ENCODE peak calls at places on chromosomes 13 and 19, in eight cellular contexts. One of them, this sample, is unnamed.

GRCh38 chr13:107576430-107576829 is 638.9 kb downstream of the LIG4 start:
- DNase-seq in body of pancreas: no peak
- DNase-seq in heart left ventricle: no peak
- DNase-seq in transverse colon: no peak
- DNase-seq in suprapubic skin: no peak
- DNase-seq in spleen: no peak
- DNase-seq in IMR-90: peak; percentile 35
- DNase-seq in A549: no peak
- DNase-seq in this sample: no peak

GRCh38 chr19:45809643-45810159 is 5.4 kb downstream of the RSPH6A start:
- DNase-seq in body of pancreas: no peak
- DNase-seq in heart left ventricle: no peak
- DNase-seq in transverse colon: no peak
- DNase-seq in suprapubic skin: no peak
- DNase-seq in spleen: no peak
- DNase-seq in IMR-90: peak; percentile 83
- DNase-seq in A549: no peak
- DNase-seq in this sample: no peak

GRCh38 chr13:75186384-75186783 is 295.6 kb downstream of the TBC1D4 start:
- DNase-seq in body of pancreas: no peak
- DNase-seq in heart left ventricle: no peak
- DNase-seq in transverse colon: no peak
- DNase-seq in suprapubic skin: no peak
- DNase-seq in spleen: no peak
- DNase-seq in IMR-90: no peak
- DNase-seq in A549: no peak
- DNase-seq in this sample: no peak

GRCh38 chr13:23995283-23996073 is 98.2 kb upstream of the C1QTNF9B start:
- DNase-seq in body of pancreas: no peak
- DNase-seq in heart left ventricle: no peak
- DNase-seq in transverse colon: no peak
- DNase-seq in suprapubic skin: no peak
- DNase-seq in spleen: no peak
- DNase-seq in IMR-90: no peak
- DNase-seq in A549: no peak
- DNase-seq in this sample: no peak

GRCh38 chr19:2973229-2973628 is 4.1 kb upstream of the TLE6 start:
- DNase-seq in body of pancreas: no peak
- DNase-seq in heart left ventricle: peak; percentile 75
- DNase-seq in transverse colon: no peak
- DNase-seq in suprapubic skin: peak; percentile 88
- DNase-seq in spleen: no peak
- DNase-seq in IMR-90: no peak
- DNase-seq in A549: no peak
- DNase-seq in this sample: no peak

GRCh38 chr13:53758946-53759345 is 730.3 kb downstream of the OLFM4 start:
- DNase-seq in body of pancreas: no peak
- DNase-seq in heart left ventricle: no peak
- DNase-seq in transverse colon: no peak
- DNase-seq in suprapubic skin: no peak
- DNase-seq in spleen: no peak
- DNase-seq in IMR-90: no peak
- DNase-seq in A549: no peak
- DNase-seq in this sample: no peak

GRCh38 chr13:68009546-68009945 is 779.4 kb upstream of the PCDH9 start:
- DNase-seq in body of pancreas: no peak
- DNase-seq in heart left ventricle: no peak
- DNase-seq in transverse colon: no peak
- DNase-seq in suprapubic skin: no peak
- DNase-seq in spleen: no peak
- DNase-seq in IMR-90: no peak
- DNase-seq in A549: no peak
- DNase-seq in this sample: no peak

GRCh38 chr13:30991922-30992321 is 59.5 kb downstream of the TEX26 start:
- DNase-seq in body of pancreas: no peak
- DNase-seq in heart left ventricle: no peak
- DNase-seq in transverse colon: no peak
- DNase-seq in suprapubic skin: no peak
- DNase-seq in spleen: no peak
- DNase-seq in IMR-90: no peak
- DNase-seq in A549: no peak
- DNase-seq in this sample: no peak

GRCh38 chr19:46981296-46981695 is 38.3 kb upstream of the NPAS1 start:
- DNase-seq in body of pancreas: no peak
- DNase-seq in heart left ventricle: no peak
- DNase-seq in transverse colon: no peak
- DNase-seq in suprapubic skin: no peak
- DNase-seq in spleen: no peak
- DNase-seq in IMR-90: no peak
- DNase-seq in A549: no peak
- DNase-seq in this sample: no peak

GRCh38 chr19:4446801-4447200 is 10.8 kb downstream of the UBXN6 start:
- DNase-seq in body of pancreas: no peak
- DNase-seq in heart left ventricle: no peak
- DNase-seq in transverse colon: no peak
- DNase-seq in suprapubic skin: no peak
- DNase-seq in spleen: no peak
- DNase-seq in IMR-90: no peak
- DNase-seq in A549: no peak
- DNase-seq in this sample: no peak

GRCh38 chr19:30090476-30090875 is 148.4 kb downstream of the URI1 start:
- DNase-seq in body of pancreas: no peak
- DNase-seq in heart left ventricle: peak; percentile 51
- DNase-seq in transverse colon: no peak
- DNase-seq in suprapubic skin: no peak
- DNase-seq in spleen: peak; percentile 70
- DNase-seq in IMR-90: no peak
- DNase-seq in A549: no peak
- DNase-seq in this sample: no peak

GRCh38 chr13:110410000-110410399 is 102.9 kb downstream of the COL4A2 start:
- DNase-seq in body of pancreas: no peak
- DNase-seq in heart left ventricle: no peak
- DNase-seq in transverse colon: no peak
- DNase-seq in suprapubic skin: no peak
- DNase-seq in spleen: no peak
- DNase-seq in IMR-90: no peak
- DNase-seq in A549: no peak
- DNase-seq in this sample: no peak

GRCh38 chr13:38575427-38575826 is 111.5 kb upstream of the FREM2 start:
- DNase-seq in body of pancreas: no peak
- DNase-seq in heart left ventricle: no peak
- DNase-seq in transverse colon: no peak
- DNase-seq in suprapubic skin: no peak
- DNase-seq in spleen: no peak
- DNase-seq in IMR-90: no peak
- DNase-seq in A549: no peak
- DNase-seq in this sample: no peak

GRCh38 chr13:41019027-41019487 is at the start of gene ELF1:
- DNase-seq in body of pancreas: peak; percentile 74
- DNase-seq in heart left ventricle: no peak
- DNase-seq in transverse colon: peak; percentile 76
- DNase-seq in suprapubic skin: no peak
- DNase-seq in spleen: peak; percentile 83
- DNase-seq in IMR-90: peak; percentile 52
- DNase-seq in A549: peak; percentile 50
- DNase-seq in this sample: peak; percentile 28

GRCh38 chr19:48836089-48837017 is at the start of gene HSD17B14:
- DNase-seq in body of pancreas: peak; percentile 23
- DNase-seq in heart left ventricle: no peak
- DNase-seq in transverse colon: peak; percentile 23
- DNase-seq in suprapubic skin: peak; percentile 74
- DNase-seq in spleen: no peak
- DNase-seq in IMR-90: no peak
- DNase-seq in A549: no peak
- DNase-seq in this sample: no peak

GRCh38 chr13:41548870-41549269 is 91.5 kb downstream of the RGCC start:
- DNase-seq in body of pancreas: no peak
- DNase-seq in heart left ventricle: no peak
- DNase-seq in transverse colon: no peak
- DNase-seq in suprapubic skin: no peak
- DNase-seq in spleen: no peak
- DNase-seq in IMR-90: no peak
- DNase-seq in A549: no peak
- DNase-seq in this sample: no peak

GRCh38 chr13:75425216-75426009 is 56.6 kb downstream of the TBC1D4 start:
- DNase-seq in body of pancreas: no peak
- DNase-seq in heart left ventricle: no peak
- DNase-seq in transverse colon: no peak
- DNase-seq in suprapubic skin: no peak
- DNase-seq in spleen: no peak
- DNase-seq in IMR-90: no peak
- DNase-seq in A549: no peak
- DNase-seq in this sample: no peak

GRCh38 chr19:40443131-40443929 is 805 bp downstream of the SERTAD3 start:
- DNase-seq in body of pancreas: peak; percentile 100
- DNase-seq in heart left ventricle: peak; percentile 99
- DNase-seq in transverse colon: peak; percentile 100
- DNase-seq in suprapubic skin: peak; percentile 100
- DNase-seq in spleen: peak; percentile 99
- DNase-seq in IMR-90: peak; percentile 100
- DNase-seq in A549: peak; percentile 100
- DNase-seq in this sample: peak; percentile 100
- TF ChIP-seq POLR2A in body of pancreas: peak; percentile 62
- TF ChIP-seq POLR2A in heart left ventricle: no peak
- TF ChIP-seq POLR2A in transverse colon: peak; percentile 70
- TF ChIP-seq POLR2A in suprapubic skin: no peak
- TF ChIP-seq POLR2A in spleen: peak; percentile 10
- TF ChIP-seq POLR2A in IMR-90: peak; percentile 72
- TF ChIP-seq POLR2A in A549: peak; percentile 68
- TF ChIP-seq POLR2A in this sample: no peak

DNA sequence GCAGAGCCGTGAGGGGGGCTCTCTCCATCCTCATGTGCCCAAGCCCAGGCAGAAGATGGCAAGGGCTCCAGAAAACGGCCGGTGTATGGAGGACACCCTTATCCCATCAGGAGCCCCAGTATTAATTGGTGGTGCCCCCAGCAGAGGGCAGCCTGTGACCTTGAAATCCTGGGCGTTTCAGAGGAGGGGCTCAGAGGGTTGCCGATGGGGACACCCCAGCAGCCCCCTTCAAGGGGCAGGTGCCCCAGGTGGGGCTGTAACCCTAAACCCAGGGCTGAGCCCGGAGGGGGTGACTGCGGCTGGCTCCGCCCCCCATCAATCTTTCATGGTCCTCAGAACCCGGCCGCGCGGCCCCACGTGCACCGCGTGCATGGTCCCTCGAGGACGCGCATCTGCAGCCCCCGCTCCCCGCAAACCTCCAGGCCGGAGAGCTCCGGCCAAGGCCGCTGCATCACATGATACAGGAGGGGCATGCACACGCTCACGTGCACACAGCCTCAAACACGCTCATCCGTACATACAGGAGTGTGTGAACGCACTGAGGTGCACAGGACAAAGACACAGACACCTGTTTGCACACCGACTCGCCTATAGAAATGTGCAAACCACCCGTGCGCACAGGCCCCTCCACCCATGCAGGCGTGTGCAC is 959 bp downstream of the RAB3A start:
- DNase-seq in body of pancreas: peak; percentile 27
- DNase-seq in heart left ventricle: no peak
- DNase-seq in transverse colon: peak; percentile 35
- DNase-seq in suprapubic skin: peak; percentile 77
- DNase-seq in spleen: peak; percentile 89
- DNase-seq in IMR-90: no peak
- DNase-seq in A549: no peak
- DNase-seq in this sample: no peak
- H3K27ac ChIP-seq in body of pancreas: no peak overlapping the region
- H3K27ac ChIP-seq in heart left ventricle: no peak overlapping the region
- H3K27ac ChIP-seq in transverse colon: no peak overlapping the region
- H3K27ac ChIP-seq in suprapubic skin: no peak overlapping the region
- H3K27ac ChIP-seq in spleen: peak overlapping the region; percentile 86
- H3K27ac ChIP-seq in IMR-90: peak overlapping the region; percentile 1
- H3K27ac ChIP-seq in A549: no peak overlapping the region
- H3K27ac ChIP-seq in this sample: no peak overlapping the region

DNA sequence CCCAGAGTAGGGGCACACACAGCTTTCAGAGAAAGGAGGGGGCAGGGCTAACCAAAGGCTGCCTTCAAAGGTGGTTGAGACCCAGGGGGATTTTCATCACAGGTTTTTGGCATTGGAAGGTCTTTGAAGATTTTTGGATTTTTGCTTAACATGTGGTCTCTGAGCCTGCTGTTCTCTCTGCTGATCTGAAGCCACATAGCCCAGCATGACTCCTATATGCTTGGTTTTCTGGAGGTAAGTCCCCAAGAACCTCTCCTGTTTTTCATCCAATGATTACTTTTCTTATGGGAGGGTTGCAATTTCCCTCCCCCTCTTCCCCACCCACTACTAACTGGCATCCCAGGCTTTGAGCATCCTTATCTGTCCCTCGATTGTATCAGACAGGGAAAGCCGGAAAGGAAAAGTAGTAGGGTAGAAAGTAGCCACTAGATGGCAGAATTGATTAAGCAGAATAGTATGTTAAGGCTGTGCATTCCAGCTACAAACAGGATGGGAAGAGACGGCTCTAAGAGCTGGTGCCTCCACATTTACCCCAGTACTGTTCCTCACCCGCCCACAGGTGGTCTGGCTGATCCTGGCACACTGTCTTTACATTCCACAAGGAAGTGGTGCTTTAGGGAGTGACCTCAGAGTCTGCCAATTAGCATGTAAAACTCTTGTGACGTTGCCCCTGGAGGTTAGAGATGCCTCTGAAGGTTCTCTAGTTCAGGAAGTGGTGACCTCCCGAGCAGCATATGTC is 218.9 kb upstream of the EDNRB start:
- DNase-seq in body of pancreas: no peak
- DNase-seq in heart left ventricle: no peak
- DNase-seq in transverse colon: no peak
- DNase-seq in suprapubic skin: no peak
- DNase-seq in spleen: no peak
- DNase-seq in IMR-90: peak; percentile 72
- DNase-seq in A549: peak; percentile 6
- DNase-seq in this sample: no peak
- H3K4me3 ChIP-seq in body of pancreas: no peak overlapping the region
- H3K4me3 ChIP-seq in heart left ventricle: no peak overlapping the region
- H3K4me3 ChIP-seq in transverse colon: no peak overlapping the region
- H3K4me3 ChIP-seq in suprapubic skin: no peak overlapping the region
- H3K4me3 ChIP-seq in spleen: peak overlapping the region; percentile 13
- H3K4me3 ChIP-seq in IMR-90: no peak overlapping the region
- H3K4me3 ChIP-seq in A549: no peak overlapping the region
- H3K4me3 ChIP-seq in this sample: no peak overlapping the region

DNA sequence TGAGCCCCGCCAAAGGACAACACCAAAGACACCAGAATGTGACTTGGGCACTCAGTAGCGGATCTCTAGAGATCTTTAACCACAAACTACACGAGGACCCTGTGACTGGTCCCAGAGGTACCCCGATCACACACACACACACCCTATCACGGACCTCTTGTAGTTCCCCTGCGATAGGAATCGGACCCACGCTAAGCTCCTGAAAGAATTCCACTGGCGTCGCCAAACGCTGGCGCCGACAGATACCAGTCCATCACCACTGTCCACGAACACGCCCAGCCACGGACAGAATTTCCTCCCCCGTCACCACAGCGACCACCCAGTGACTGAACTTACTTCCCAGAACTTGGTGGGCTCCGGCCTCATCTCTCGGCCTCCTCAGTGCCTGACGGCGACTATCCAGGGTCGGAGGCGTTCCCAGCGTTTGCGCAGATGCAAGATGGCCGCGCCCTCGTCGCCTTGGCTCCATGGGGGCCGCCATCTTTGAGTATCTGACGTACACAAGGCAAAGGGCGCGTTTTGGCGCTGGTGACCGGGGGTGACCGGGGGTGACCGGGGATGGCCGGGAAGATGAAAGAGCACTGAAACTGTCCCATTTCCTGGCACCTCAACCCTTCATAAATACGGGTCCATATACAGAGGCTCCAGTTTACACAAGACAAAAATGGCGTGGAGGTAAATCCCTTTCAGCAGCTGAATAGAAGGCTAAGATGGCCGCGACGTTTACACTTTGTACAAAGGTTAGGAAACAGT is at the start of gene ZNF615:
- DNase-seq in body of pancreas: peak; percentile 92
- DNase-seq in heart left ventricle: peak; percentile 94
- DNase-seq in transverse colon: peak; percentile 90
- DNase-seq in suprapubic skin: peak; percentile 90
- DNase-seq in spleen: peak; percentile 96
- DNase-seq in IMR-90: peak; percentile 80
- DNase-seq in A549: peak; percentile 75
- DNase-seq in this sample: peak; percentile 32
- TF ChIP-seq POLR2A in body of pancreas: peak; percentile 68
- TF ChIP-seq POLR2A in heart left ventricle: no peak
- TF ChIP-seq POLR2A in transverse colon: no peak
- TF ChIP-seq POLR2A in suprapubic skin: peak; percentile 25
- TF ChIP-seq POLR2A in spleen: no peak
- TF ChIP-seq POLR2A in IMR-90: no peak
- TF ChIP-seq POLR2A in A549: peak; percentile 47
- TF ChIP-seq POLR2A in this sample: peak; percentile 17

This sample was measured in esophagus squamous epithelium.